ENCODE peak calls at places on chromosomes 7 and 10, in six cellular contexts. M is suprapubic skin, K is AG04450, H is GM10248, U is activated B cell treated with CpG ODN at 0.5 μM for 24 hours, S is OCI-LY7. L is an unnamed sample.

GRCh38 chr7:117323877-117324699 is 1.2 kb upstream of the WNT2 start:
- DNase-seq in M (peak), K (peak), H (peak), U (no peak), S (no peak), L (no peak)

GRCh38 chr10:132558516-132559413 is 21.2 kb downstream of the INPP5A start:
- DNase-seq in M (peak), K (no peak), H (no peak), U (no peak), S (no peak), L (no peak)

GRCh38 chr7:148914208-148914777 is 30.2 kb upstream of the EZH2 start:
- DNase-seq in M (peak), K (peak), H (peak), U (no peak), S (no peak), L (no peak)

GRCh38 chr10:93061594-93062498 is 1.2 kb downstream of the CYP26C1 start:
- DNase-seq in M (no peak), K (no peak), H (peak), U (no peak), S (no peak), L (no peak)

GRCh38 chr10:69367469-69367868 is 49.2 kb downstream of the TACR2 start:
- DNase-seq in M (no peak), K (no peak), H (no peak), U (no peak), S (no peak), L (no peak)

GRCh38 chr7:137771679-137772078 is 75.1 kb downstream of the DGKI start:
- DNase-seq in M (no peak), K (peak), H (no peak), U (no peak), S (no peak), L (no peak)

GRCh38 chr10:101896466-101896865 is 52.9 kb upstream of the KCNIP2 start:
- DNase-seq in M (no peak), K (peak), H (no peak), U (no peak), S (no peak), L (no peak)

GRCh38 chr7:20458483-20458882 is 127.8 kb downstream of the ITGB8 start:
- DNase-seq in M (no peak), K (no peak), H (no peak), U (no peak), S (no peak), L (no peak)

GRCh38 chr7:37420931-37421330 is 27.7 kb downstream of the ELMO1 start:
- DNase-seq in M (no peak), K (no peak), H (no peak), U (no peak), S (no peak), L (no peak)

GRCh38 chr10:110569736-110570135 is 2.2 kb downstream of the SMC3 start:
- DNase-seq in M (no peak), K (no peak), H (no peak), U (no peak), S (no peak), L (no peak)

GRCh38 chr7:17580141-17580540 is 281.7 kb downstream of the AHR start:
- DNase-seq in M (peak), K (peak), H (no peak), U (no peak), S (no peak), L (no peak)

GRCh38 chr7:26343837-26344236 is 52.2 kb downstream of the SNX10 start:
- DNase-seq in M (no peak), K (no peak), H (no peak), U (no peak), S (no peak), L (no peak)

GRCh38 chr7:42940985-42941847 is 9.0 kb downstream of the MRPL32 start:
- DNase-seq in M (peak), K (peak), H (peak), U (peak), S (peak), L (peak)

GRCh38 chr7:75987805-75988630 is 6.4 kb downstream of the TMEM120A start:
- DNase-seq in M (no peak), K (no peak), H (no peak), U (no peak), S (no peak), L (no peak)

DNA sequence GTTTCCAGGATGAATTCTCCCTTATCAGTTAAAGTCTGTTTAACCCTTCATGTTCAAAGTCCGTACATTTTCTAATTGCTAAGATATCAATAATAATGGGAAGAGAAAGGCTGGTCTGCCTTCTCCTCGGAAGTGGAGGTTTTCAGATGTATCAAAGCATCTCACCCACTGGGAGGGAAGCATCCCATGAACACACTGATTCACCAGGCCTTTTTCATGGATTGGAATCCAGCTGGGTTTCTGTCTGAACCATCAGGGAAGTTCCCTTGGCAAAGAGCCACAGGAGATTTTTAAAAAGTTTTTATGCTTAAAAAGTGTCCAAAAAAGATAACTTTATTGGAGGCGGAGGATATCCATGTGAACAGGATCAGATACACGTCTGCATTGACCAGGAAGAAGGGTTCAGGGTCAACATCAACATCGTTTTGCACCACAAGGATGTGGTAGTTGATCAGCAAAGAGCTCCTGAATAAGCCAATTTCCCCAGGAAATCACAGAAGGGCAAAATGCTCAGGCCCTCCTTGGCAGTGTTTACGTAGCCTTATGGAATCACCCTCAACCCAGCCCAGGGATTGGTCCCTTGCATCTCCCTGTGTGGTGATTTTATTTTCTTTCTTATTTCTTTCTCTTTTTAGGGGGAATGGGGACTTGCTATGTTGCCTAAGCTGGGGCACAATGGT is 288.3 kb downstream of the POU6F2 start:
- DNase-seq in M (no peak), K (no peak), H (no peak), U (no peak), S (no peak), L (no peak)
- TF ChIP-seq CTCF in M (no peak), K (no peak), H (no peak), U (no peak), S (no peak), L (no peak)

DNA sequence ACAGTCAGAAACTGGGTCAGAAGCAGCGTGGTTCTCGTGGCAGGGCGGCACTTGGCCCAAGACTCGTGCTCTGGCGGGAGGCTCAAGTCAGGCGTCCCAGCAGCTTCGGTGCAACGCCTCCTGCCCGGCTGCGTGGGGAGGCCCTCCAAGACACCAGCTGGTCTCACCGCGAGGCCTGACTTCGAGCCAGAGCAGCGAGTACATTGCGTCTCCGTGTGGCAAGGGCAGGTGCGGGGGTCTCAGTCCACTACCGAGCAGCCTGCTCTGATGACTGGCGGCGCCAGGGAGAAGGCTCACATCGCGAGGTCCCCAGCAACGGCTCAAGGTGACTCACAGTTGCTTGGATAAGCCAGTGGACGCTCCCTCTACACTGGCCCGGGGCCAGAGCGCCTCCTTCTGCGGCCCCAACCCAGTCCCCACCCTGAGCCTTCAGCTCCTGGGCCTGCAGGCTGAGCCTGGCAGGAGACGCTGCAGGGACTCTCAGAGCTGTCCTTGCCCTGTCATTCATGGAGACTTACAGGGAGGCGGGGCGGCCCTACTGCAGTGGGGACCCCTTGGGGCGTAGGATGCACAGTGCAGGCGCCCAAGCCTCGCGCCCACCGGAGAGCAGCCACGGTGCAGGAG is 41.9 kb upstream of the PRKAR1B start:
- DNase-seq in M (no peak), K (no peak), H (no peak), U (no peak), S (no peak), L (no peak)
- TF ChIP-seq CTCF in M (no peak), K (peak), H (no peak), U (no peak), S (no peak), L (peak)

GRCh38 chr10:25761937-25762336 is 172.1 kb upstream of the MYO3A start:
- DNase-seq in M (no peak), K (no peak), H (no peak), U (no peak), S (no peak), L (no peak)

GRCh38 chr10:25758511-25758910 is 175.5 kb upstream of the MYO3A start:
- DNase-seq in M (no peak), K (no peak), H (no peak), U (no peak), S (no peak), L (no peak)

GRCh38 chr10:25753776-25754175 is 180.3 kb upstream of the MYO3A start:
- DNase-seq in M (no peak), K (no peak), H (no peak), U (no peak), S (no peak), L (no peak)

GRCh38 chr10:25756784-25757183 is 177.2 kb upstream of the MYO3A start:
- DNase-seq in M (no peak), K (no peak), H (no peak), U (no peak), S (no peak), L (no peak)

DNA sequence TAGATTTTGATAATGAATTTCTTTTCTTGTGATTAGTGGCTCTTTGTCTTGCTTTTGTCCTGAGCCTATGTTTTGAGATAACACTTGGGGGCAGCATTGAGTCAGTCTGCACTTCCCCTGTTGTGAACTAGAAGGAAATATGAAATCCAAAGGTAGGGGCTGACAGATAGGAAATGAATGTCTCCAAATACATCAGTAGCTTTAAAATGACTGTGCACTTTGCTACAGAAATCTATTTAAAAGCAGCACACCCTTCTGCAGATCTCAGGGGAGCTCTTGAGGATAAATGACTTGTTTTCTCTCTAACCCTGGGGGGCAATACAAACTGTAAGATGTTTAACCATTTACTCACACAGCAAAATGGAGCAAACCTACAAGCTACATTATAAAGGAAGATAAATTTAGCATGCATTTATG is 176.0 kb upstream of the MYO3A start:
- DNase-seq in M (no peak), K (no peak), H (peak), U (no peak), S (peak), L (no peak)
- TF ChIP-seq CTCF in M (peak), K (no peak), H (peak), U (no peak), S (peak), L (peak)

DNA sequence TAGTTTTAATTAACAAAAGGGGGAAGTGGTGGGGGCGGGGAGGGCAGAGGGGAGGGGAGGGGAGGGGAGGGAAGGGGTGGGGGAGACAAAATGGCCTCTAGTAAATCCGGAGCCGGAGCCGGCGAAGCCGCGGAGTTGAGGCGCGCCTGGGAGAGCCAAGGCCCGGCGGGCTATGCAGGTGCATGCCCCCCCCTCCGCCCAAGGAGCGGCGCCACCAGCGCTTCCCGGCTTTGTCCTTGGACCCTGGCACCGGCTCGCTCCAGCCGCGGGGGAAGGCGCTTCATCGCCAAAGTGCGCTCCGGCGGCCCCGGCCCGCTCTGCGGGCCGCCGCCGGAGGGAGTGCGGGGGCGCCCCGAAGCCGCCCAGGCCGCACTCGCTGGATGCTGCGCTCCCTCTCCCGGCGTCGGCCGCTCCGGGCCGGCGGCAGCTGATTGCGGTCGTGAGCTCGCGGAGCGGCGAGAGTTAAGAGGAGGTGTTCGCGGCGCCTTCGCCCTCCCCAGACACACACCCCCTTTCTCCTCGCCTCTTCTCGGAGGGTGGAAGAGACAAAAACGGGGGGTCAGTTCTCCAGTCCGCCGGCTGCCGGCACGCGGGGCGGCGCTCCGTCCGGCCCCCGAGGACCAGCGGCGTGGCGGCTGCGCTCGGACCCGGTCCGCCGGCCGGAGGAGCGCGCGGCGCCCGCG is at the start of gene LRRC4:
- DNase-seq in M (no peak), K (no peak), H (peak), U (peak), S (peak), L (peak)
- TF ChIP-seq CTCF in M (no peak), K (peak), H (no peak), U (no peak), S (no peak), L (no peak)

DNA sequence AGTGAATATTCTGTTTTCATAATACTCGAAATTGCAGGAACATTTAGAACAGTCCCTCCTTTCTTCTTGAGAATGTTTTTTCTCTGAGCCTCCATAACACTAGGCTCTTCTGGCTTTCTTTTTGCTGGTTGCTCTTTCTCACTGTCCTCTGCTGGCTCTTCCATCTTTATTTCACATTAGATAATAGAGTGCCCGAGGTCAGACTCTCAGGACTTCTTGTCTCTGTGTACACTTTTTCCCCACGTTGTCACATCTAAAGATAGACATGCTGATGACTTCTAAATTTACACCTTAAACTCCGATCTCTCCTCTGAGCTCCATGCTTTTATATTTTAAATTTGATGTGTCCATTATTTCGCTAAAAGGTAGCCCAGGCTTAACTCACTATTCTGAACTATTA is 15.4 kb upstream of the LRRN3 start:
- DNase-seq in M (no peak), K (no peak), H (no peak), U (no peak), S (no peak), L (no peak)
- TF ChIP-seq CTCF in M (no peak), K (no peak), H (no peak), U (no peak), S (no peak), L (no peak)

L was measured in mesothelial cell of epicardium.